ENCODE peak calls at places on chromosomes 3 and 15, in eight cellular contexts. E is GM13976, K is nephron progenitor cell, Z is tibial artery, Y is IMR-90, T is astrocyte, B is adrenal gland, I is progenitor cell of endocrine pancreas. S is an unnamed sample.

GRCh38 chr3:170869240-170869592 is 779 bp downstream of the RPL22L1 start:
- DNase-seq in T (no peak), Y (no peak), K (no peak), E (no peak), I (no peak), B (no peak), Z (no peak), S (no peak)

GRCh38 chr15:60585743-60586708 is 107.1 kb upstream of the ICE2 start:
- DNase-seq in E (peak; percentile 48), Z (peak; percentile 63), T (peak; percentile 29), B (peak; percentile 72), Y (peak; percentile 78), K (peak; percentile 60), I (peak; percentile 30), S (peak; percentile 43)

GRCh38 chr3:64796597-64796996 is 108.8 kb upstream of the ADAMTS9 start:
- DNase-seq in E (no peak), B (no peak), T (no peak), K (no peak), Y (no peak), Z (no peak), I (no peak), S (no peak)

GRCh38 chr15:48541659-48542334 is 103.7 kb downstream of the FBN1 start:
- DNase-seq in Y (peak; percentile 88), Z (peak; percentile 44), E (peak; percentile 29), I (no peak), B (peak; percentile 60), K (no peak), T (peak; percentile 82), S (no peak)

GRCh38 chr3:31546152-31546551 is 13.4 kb downstream of the STT3B start:
- DNase-seq in K (no peak), Y (peak; percentile 32), B (no peak), E (no peak), T (peak; percentile 5), I (no peak), Z (no peak), S (no peak)

GRCh38 chr15:41483115-41483514 is 10.6 kb upstream of the ITPKA start:
- DNase-seq in I (no peak), K (no peak), T (no peak), E (peak; percentile 82), B (no peak), Z (no peak), Y (no peak), S (no peak)

GRCh38 chr3:170258105-170258487 is 35.9 kb downstream of the PRKCI start:
- DNase-seq in E (no peak), B (no peak), T (peak; percentile 5), Z (no peak), K (no peak), Y (no peak), I (no peak), S (no peak)

GRCh38 chr15:96381463-96381862 is 51.0 kb downstream of the NR2F2 start:
- DNase-seq in E (no peak), I (no peak), T (no peak), Z (no peak), K (no peak), B (no peak), Y (no peak), S (no peak)

GRCh38 chr3:14803981-14804834 is 14.6 kb upstream of the FGD5 start:
- DNase-seq in T (no peak), B (peak; percentile 48), I (no peak), K (no peak), E (no peak), Y (no peak), Z (no peak), S (no peak)

GRCh38 chr15:89150762-89151305 is 62.6 kb downstream of the ABHD2 start:
- DNase-seq in K (no peak), Z (no peak), B (no peak), T (no peak), E (no peak), I (no peak), Y (no peak), S (no peak)

GRCh38 chr3:188780188-188781147 is 391.3 kb upstream of the TPRG1 start:
- DNase-seq in K (no peak), Z (peak; percentile 73), I (no peak), T (no peak), E (no peak), B (peak; percentile 26), Y (no peak), S (no peak)

DNA sequence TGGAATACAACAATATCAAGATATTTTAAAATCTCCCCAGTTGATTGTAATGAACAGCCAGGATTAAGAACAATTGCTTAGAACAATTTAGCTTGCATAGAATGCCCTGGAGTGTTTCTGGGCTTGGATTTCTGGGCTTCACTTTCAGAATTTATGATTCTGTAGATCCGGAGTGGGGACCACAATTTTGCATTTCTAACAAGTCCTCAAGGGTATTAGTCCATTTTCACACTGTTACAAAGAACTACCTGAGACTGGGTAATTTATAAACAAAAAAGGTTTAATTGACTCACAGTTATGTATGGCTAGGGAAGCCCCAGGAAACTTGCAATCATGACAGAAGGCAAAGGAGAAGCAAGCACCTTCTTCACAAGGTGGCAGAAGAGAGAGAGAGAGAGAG is 54.3 kb upstream of the MYRIP start:
- DNase-seq in Z (no peak), T (no peak), Y (no peak), B (no peak), K (no peak), E (no peak), I (no peak), S (no peak)
- TF ChIP-seq CTCF in Z (no peak), T (no peak), Y (no peak), B (no peak), K (no peak), E (no peak), I (no peak), S (no peak)

GRCh38 chr15:74350295-74351275 is 16.9 kb downstream of the CYP11A1 start:
- DNase-seq in Z (no peak), B (peak; percentile 15), Y (no peak), K (no peak), I (no peak), E (no peak), T (no peak), S (no peak)

GRCh38 chr15:74347757-74348250 is 19.6 kb downstream of the CYP11A1 start:
- DNase-seq in K (no peak), Z (no peak), Y (no peak), T (no peak), E (no peak), I (no peak), B (peak; percentile 15), S (no peak)

GRCh38 chr15:74349241-74349766 is 18.1 kb downstream of the CYP11A1 start:
- DNase-seq in Z (no peak), T (no peak), E (no peak), B (peak; percentile 21), Y (no peak), I (no peak), K (no peak), S (no peak)

GRCh38 chr15:74352393-74352910 is 15.0 kb downstream of the CYP11A1 start:
- DNase-seq in Z (no peak), E (no peak), B (peak; percentile 10), K (no peak), T (no peak), Y (no peak), I (no peak), S (no peak)

GRCh38 chr15:74351639-74352038 is 15.8 kb downstream of the CYP11A1 start:
- DNase-seq in E (no peak), I (no peak), B (peak; percentile 10), Y (no peak), K (no peak), Z (no peak), T (no peak), S (no peak)
- TF ChIP-seq CTCF in E (no peak), I (no peak), B (no peak), Y (no peak), K (no peak), Z (no peak), T (no peak), S (no peak)

GRCh38 chr3:141392416-141392815 is 24.1 kb downstream of the ZBTB38 start:
- DNase-seq in Z (no peak), E (no peak), K (no peak), T (no peak), Y (no peak), I (no peak), B (no peak), S (no peak)
- TF ChIP-seq CTCF in Z (no peak), E (no peak), K (no peak), T (no peak), Y (no peak), I (no peak), B (no peak), S (no peak)

DNA sequence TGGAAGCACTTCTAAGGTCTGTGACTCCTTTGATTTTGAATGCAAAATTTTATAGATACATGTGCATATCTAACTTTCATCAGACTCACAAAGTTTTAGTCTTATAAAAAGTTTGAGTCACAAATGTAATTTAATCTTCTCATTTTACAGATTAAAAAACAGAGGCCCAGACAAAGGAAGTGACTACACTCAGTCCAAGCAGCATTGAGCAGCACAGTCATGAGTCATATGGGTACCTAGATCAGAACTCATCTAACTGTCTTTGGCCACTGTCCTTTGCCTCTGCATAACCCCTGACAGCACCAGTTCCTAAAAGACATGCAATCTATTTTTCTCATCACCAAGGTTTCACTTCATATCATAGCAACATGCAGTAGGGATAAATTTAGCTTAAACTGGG is 210.7 kb upstream of the KCNH8 start:
- DNase-seq in K (no peak), I (no peak), Y (no peak), E (peak; percentile 37), Z (no peak), T (no peak), B (no peak), S (no peak)
- TF ChIP-seq CTCF in K (no peak), I (no peak), Y (no peak), E (no peak), Z (no peak), T (no peak), B (no peak), S (no peak)

DNA sequence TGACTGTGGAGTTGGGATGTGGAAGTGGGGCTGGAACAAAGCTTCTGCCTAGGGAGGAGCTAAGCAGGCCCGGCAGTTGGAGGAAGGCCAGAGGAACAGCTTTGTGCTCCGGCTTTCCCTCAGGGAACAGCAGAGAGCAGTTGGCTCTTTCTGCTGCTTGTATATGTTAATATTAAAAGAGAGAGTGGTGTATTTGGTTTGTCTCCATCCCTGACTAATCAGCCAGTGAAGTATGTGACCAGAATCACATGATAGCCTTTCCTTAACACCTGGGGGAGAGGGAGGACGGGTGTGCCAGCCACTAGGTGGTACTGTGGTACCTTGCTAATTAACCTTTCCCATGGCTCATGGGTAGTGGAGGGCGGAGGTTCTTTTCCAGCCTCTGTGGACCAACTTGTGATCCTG is 10.0 kb downstream of the EIF2B5 start:
- DNase-seq in Z (no peak), K (no peak), E (no peak), T (peak; percentile 43), Y (peak; percentile 61), I (no peak), B (peak; percentile 50), S (no peak)
- TF ChIP-seq CTCF in Z (peak; percentile 24), K (peak; percentile 17), E (peak; percentile 43), T (peak; percentile 42), Y (peak; percentile 53), I (peak; percentile 46), B (peak; percentile 56), S (no peak)

GRCh38 chr3:72892870-72893269 is 5.0 kb downstream of the GXYLT2 start:
- DNase-seq in T (no peak), E (no peak), K (no peak), I (no peak), Z (no peak), B (no peak), Y (no peak), S (no peak)
- TF ChIP-seq CTCF in T (peak; percentile 33), E (peak; percentile 6), K (peak; percentile 28), I (peak; percentile 42), Z (no peak), B (no peak), Y (peak; percentile 9), S (peak; percentile 31)

S was measured in mesothelial cell of epicardium.